ENCODE peak calls at places on chromosomes 16 and 17, in five cellular contexts. E is heart left ventricle, B is transverse colon, X is stomach, P is SJCRH30. S is an unnamed sample.
A peak's percentile ranks its signal among the peaks of the same experiment; 100 is the strongest.

GRCh38 chr16:21646091-21646490 is 6.3 kb downstream of the IGSF6 start:
- DNase-seq in X (no peak), P (no peak), B (no peak), E (no peak), S (no peak)

GRCh38 chr17:17043668-17044226 is 1.5 kb downstream of the MPRIP start:
- DNase-seq in X (peak; percentile 23), B (no peak), E (no peak), P (no peak), S (peak; percentile 56)

GRCh38 chr17:38558751-38559024 is 47.1 kb downstream of the SRCIN1 start:
- DNase-seq in E (no peak), X (no peak), B (no peak), P (no peak), S (no peak)

GRCh38 chr17:36627101-36627500 is 25.7 kb downstream of the MRM1 start:
- DNase-seq in X (no peak), E (no peak), B (no peak), P (peak; percentile 57), S (peak; percentile 80)

GRCh38 chr16:12091569-12092346 is 115.2 kb downstream of the SNX29 start:
- DNase-seq in X (no peak), E (no peak), B (no peak), P (no peak), S (no peak)

GRCh38 chr16:66649636-66650205 is 45.2 kb downstream of the CMTM3 start:
- DNase-seq in X (peak; percentile 73), E (no peak), P (no peak), B (peak; percentile 67), S (no peak)

GRCh38 chr17:77304051-77304745 is 163.4 kb downstream of the SEC14L1 start:
- DNase-seq in P (no peak), B (no peak), X (no peak), E (no peak), S (no peak)

GRCh38 chr16:30185141-30185682 is 1.8 kb downstream of the CORO1A start:
- DNase-seq in B (peak; percentile 16), X (no peak), P (no peak), E (no peak), S (peak; percentile 26)

GRCh38 chr16:88633684-88634140 is 4.7 kb upstream of the IL17C start:
- DNase-seq in B (peak; percentile 60), X (peak; percentile 52), E (peak; percentile 40), P (no peak), S (peak; percentile 94)

GRCh38 chr17:36089888-36090836 is at the start of gene CCL3:
- DNase-seq in E (peak; percentile 38), P (no peak), X (no peak), B (peak; percentile 26), S (no peak)

GRCh38 chr16:23552171-23552570 is 5.0 kb downstream of the EARS2 start:
- DNase-seq in X (no peak), B (no peak), P (no peak), E (no peak), S (no peak)

GRCh38 chr17:38728290-38728831 is 1.8 kb upstream of the CISD3 start:
- DNase-seq in B (peak; percentile 52), P (no peak), E (no peak), X (no peak), S (no peak)

GRCh38 chr17:52170963-52171572 is 12.6 kb upstream of the CA10 start:
- DNase-seq in X (peak; percentile 67), B (no peak), P (peak; percentile 26), E (no peak), S (peak; percentile 35)

GRCh38 chr17:29283496-29283895 is 10.5 kb downstream of the NUFIP2 start:
- DNase-seq in B (no peak), X (no peak), E (no peak), P (no peak), S (no peak)

GRCh38 chr17:80718428-80718827 is 173.8 kb downstream of the RPTOR start:
- DNase-seq in P (peak; percentile 94), B (no peak), E (no peak), X (no peak), S (no peak)

GRCh38 chr17:39224778-39225307 is 902 bp downstream of the STAC2 start:
- DNase-seq in E (no peak), X (no peak), B (no peak), P (no peak), S (peak; percentile 84)

GRCh38 chr17:77830816-77831490 is 127.5 kb upstream of the TNRC6C start:
- DNase-seq in E (no peak), X (no peak), P (no peak), B (no peak), S (peak; percentile 56)

GRCh38 chr16:22070361-22071351 is 21.7 kb upstream of the VWA3A start:
- DNase-seq in P (no peak), X (peak; percentile 37), B (no peak), E (no peak), S (no peak)

GRCh38 chr17:5299383-5299782 is 17.3 kb downstream of the RABEP1 start:
- DNase-seq in X (no peak), P (no peak), B (no peak), E (no peak), S (no peak)

GRCh38 chr17:39531252-39531651 is 70.0 kb downstream of the CDK12 start:
- DNase-seq in P (no peak), E (no peak), X (no peak), B (no peak), S (no peak)

GRCh38 chr16:15538484-15538883 is 104.1 kb downstream of the BMERB1 start:
- DNase-seq in X (no peak), E (no peak), B (no peak), P (no peak), S (no peak)

GRCh38 chr17:27544350-27545131 is 86.4 kb upstream of the LGALS9 start:
- DNase-seq in B (no peak), E (no peak), P (peak; percentile 88), X (no peak), S (no peak)

GRCh38 chr17:73430848-73431247 is 119.0 kb upstream of the CDC42EP4 start:
- DNase-seq in X (no peak), P (no peak), E (peak; percentile 50), B (no peak), S (no peak)

GRCh38 chr17:77312786-77313599 is 172.2 kb downstream of the SEC14L1 start:
- DNase-seq in B (peak; percentile 73), E (peak; percentile 60), X (peak; percentile 75), P (no peak), S (peak; percentile 63)

GRCh38 chr16:70162041-70162451 is 11.5 kb upstream of the CLEC18C start:
- DNase-seq in P (no peak), B (no peak), E (no peak), X (no peak), S (peak; percentile 29)

GRCh38 chr17:59743842-59744241 is 36.4 kb downstream of the VMP1 start:
- DNase-seq in E (no peak), X (no peak), P (no peak), B (no peak), S (no peak)

GRCh38 chr16:67240506-67240905 is 6.8 kb downstream of the FHOD1 start:
- DNase-seq in B (no peak), E (no peak), P (no peak), X (no peak), S (no peak)

GRCh38 chr17:73071387-73071999 is 21.0 kb downstream of the SLC39A11 start:
- DNase-seq in B (no peak), X (no peak), E (no peak), P (peak; percentile 16), S (no peak)

DNA sequence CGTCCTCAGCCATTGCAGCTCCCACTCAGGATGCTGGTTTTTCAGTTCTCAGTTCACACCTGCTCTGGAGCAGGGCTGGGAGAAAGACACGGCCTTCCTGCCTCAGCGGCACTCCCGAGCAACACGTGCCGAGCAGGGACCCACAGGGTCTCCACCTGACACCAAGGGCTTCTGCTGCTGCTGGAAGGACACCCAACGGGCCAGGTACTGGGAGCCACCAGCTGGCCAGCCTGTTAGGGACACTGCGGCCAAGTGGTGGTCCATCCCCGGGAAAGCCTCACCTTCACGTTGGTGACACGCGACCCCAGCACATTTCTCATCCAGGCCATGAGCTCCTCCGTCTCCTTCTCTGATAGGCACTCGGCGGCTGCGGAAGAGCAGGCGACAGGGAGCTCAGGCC is 8.1 kb downstream of the DNASE1 start:
- DNase-seq in E (no peak), B (no peak), X (no peak), P (no peak), S (no peak)
- H3K36me3 ChIP-seq in E (peaks cover 84% of the 10 kb centered on the region), B (no peaks in the 10 kb centered on the region), X (peaks cover 55% of the 10 kb centered on the region), P (peaks cover 21% of the 10 kb centered on the region), S (peaks cover 36% of the 10 kb centered on the region)

GRCh38 chr17:18921912-18922451 is 30.0 kb upstream of the SLC5A10 start:
- DNase-seq in P (no peak), X (no peak), B (peak; percentile 28), E (no peak), S (no peak)

GRCh38 chr17:18921485-18921884 is 30.5 kb upstream of the SLC5A10 start:
- DNase-seq in X (no peak), B (no peak), P (no peak), E (no peak), S (no peak)

GRCh38 chr17:18919963-18920362 is 32.0 kb upstream of the SLC5A10 start:
- DNase-seq in B (peak; percentile 48), P (no peak), E (no peak), X (peak; percentile 43), S (no peak)

GRCh38 chr17:18917506-18918032 is 34.4 kb upstream of the SLC5A10 start:
- DNase-seq in X (no peak), E (no peak), B (no peak), P (no peak), S (no peak)

GRCh38 chr17:18920911-18921441 is 31.0 kb upstream of the SLC5A10 start:
- DNase-seq in P (no peak), B (peak; percentile 15), X (no peak), E (no peak), S (no peak)
- H3K4me3 ChIP-seq in P (no peak overlapping the region), B (no peak overlapping the region), X (no peak overlapping the region), E (no peak overlapping the region), S (no peak overlapping the region)

DNA sequence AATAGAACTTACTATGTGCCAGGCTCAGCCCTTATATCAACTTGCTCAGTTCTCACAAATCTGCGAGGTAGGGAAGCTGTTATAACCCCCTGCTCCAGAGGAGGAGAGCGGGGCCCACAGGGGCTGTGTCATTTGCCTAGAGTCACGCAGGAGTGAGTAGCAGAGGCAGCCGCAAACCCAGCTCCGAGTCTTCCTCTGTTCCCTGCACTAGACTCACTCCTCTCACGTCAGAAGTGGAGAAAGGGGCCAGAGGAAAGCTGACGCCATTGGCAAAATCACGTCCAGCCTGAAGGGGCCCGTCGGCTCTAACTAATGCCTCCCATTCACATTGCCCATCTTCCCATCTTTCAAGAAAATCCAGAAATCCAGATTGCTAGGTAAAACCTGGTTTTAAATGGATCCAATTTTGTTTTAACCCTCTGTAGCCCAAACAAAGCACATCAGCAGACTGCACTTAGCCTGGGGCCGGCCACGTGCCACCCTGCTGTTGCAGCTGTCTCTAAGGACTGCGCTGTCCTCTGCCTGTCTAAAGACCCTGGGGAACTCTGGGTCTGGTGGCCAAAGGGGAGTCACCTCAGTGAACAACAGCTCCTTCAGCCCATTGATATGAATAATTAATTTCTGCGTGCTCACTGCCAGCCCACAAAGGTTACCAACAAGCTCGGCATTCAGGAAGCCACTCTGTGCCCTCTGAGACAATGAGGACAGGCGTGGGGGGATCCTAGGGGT is 36.6 kb upstream of the ABR start:
- DNase-seq in E (no peak), P (peak; percentile 16), X (no peak), B (no peak), S (no peak)
- H3K27me3 ChIP-seq in E (no peaks in the 10 kb centered on the region), P (peaks cover 2% of the 10 kb centered on the region), X (no peaks in the 10 kb centered on the region), B (no peaks in the 10 kb centered on the region), S (no peaks in the 10 kb centered on the region)

GRCh38 chr17:2695243-2695960 is 16.2 kb downstream of the CLUH start:
- DNase-seq in P (no peak), B (peak; percentile 5), X (peak; percentile 16), E (no peak), S (no peak)
- H3K36me3 ChIP-seq in P (peaks cover 2% of the 10 kb centered on the region), B (peaks cover 9% of the 10 kb centered on the region), X (peaks cover 93% of the 10 kb centered on the region), E (peaks cover 97% of the 10 kb centered on the region), S (peaks cover 7% of the 10 kb centered on the region)

S was measured in H7.